ENCODE peak calls at places on chromosomes 5 and 9, in eight cellular contexts. A is T-helper 1 cell, E is AG08395, O is NCI-H2081, S is T-helper 2 cell, N is AML-193, B is NCI-H1417, C is right lobe of liver. X is an unnamed sample.

GRCh38 chr9:137793196-137793841 is 84.3 kb upstream of the CACNA1B start:
- DNase-seq in A (no peak), E (no peak), O (no peak), S (no peak), N (no peak), B (no peak), C (no peak), X (no peak)

GRCh38 chr9:136025481-136025880 is 64.3 kb upstream of the UBAC1 start:
- DNase-seq in A (no peak), E (no peak), O (no peak), S (no peak), N (no peak), B (no peak), C (no peak), X (no peak)

GRCh38 chr9:103941104-103941503 is 153.0 kb upstream of the SMC2 start:
- DNase-seq in A (no peak), E (no peak), O (no peak), S (no peak), N (no peak), B (no peak), C (no peak), X (no peak)

GRCh38 chr9:135227641-135228251 is 140.3 kb downstream of the OLFM1 start:
- DNase-seq in A (no peak), E (no peak), O (no peak), S (no peak), N (no peak), B (no peak), C (peak; percentile 30), X (no peak)

GRCh38 chr5:141476132-141476909 is 555 bp downstream of the PCDHGC3 start:
- DNase-seq in A (no peak), E (peak; percentile 62), O (peak; percentile 23), S (no peak), N (no peak), B (peak; percentile 15), C (peak; percentile 53), X (peak; percentile 34)

GRCh38 chr5:22780756-22781155 is 72.4 kb downstream of the CDH12 start:
- DNase-seq in A (no peak), E (no peak), O (peak; percentile 72), S (no peak), N (no peak), B (no peak), C (no peak), X (no peak)

GRCh38 chr5:90134892-90135291 is 274.7 kb downstream of the CETN3 start:
- DNase-seq in A (no peak), E (no peak), O (no peak), S (no peak), N (no peak), B (no peak), C (peak; percentile 49), X (no peak)

GRCh38 chr9:126312584-126313551 is 13.8 kb upstream of the MVB12B start:
- DNase-seq in A (no peak), E (no peak), O (no peak), S (no peak), N (no peak), B (no peak), C (no peak), X (no peak)

GRCh38 chr9:92635760-92636159 is 34.2 kb downstream of the IPPK start:
- DNase-seq in A (no peak), E (no peak), O (no peak), S (no peak), N (no peak), B (no peak), C (no peak), X (no peak)

GRCh38 chr9:112971415-112971814 is 40.6 kb downstream of the ZNF883 start:
- DNase-seq in A (no peak), E (peak; percentile 24), O (peak; percentile 1), S (no peak), N (peak; percentile 25), B (no peak), C (no peak), X (no peak)

GRCh38 chr5:140827704-140828401 is at the start of gene PCDHA6:
- DNase-seq in A (no peak), E (no peak), O (peak; percentile 53), S (no peak), N (no peak), B (peak; percentile 36), C (no peak), X (peak; percentile 52)

GRCh38 chr9:130732793-130733221 is 39.2 kb downstream of the EXOSC2 start:
- DNase-seq in A (no peak), E (no peak), O (no peak), S (no peak), N (no peak), B (no peak), C (no peak), X (no peak)

GRCh38 chr9:126763130-126763764 is 41.6 kb upstream of the ZBTB43 start:
- DNase-seq in A (no peak), E (no peak), O (no peak), S (no peak), N (no peak), B (no peak), C (no peak), X (no peak)

GRCh38 chr5:40333459-40334241 is 346.1 kb upstream of the PTGER4 start:
- DNase-seq in A (no peak), E (no peak), O (no peak), S (no peak), N (no peak), B (no peak), C (no peak), X (no peak)

GRCh38 chr5:136435951-136436544 is 70.7 kb upstream of the TRPC7 start:
- DNase-seq in A (no peak), E (no peak), O (no peak), S (no peak), N (no peak), B (no peak), C (no peak), X (no peak)

GRCh38 chr9:35834260-35835215 is 5.5 kb downstream of the TMEM8B start:
- DNase-seq in A (no peak), E (no peak), O (no peak), S (no peak), N (no peak), B (no peak), C (peak; percentile 71), X (no peak)

GRCh38 chr9:88370346-88370745 is 17.9 kb upstream of the SPIN1 start:
- DNase-seq in A (no peak), E (no peak), O (no peak), S (no peak), N (no peak), B (no peak), C (no peak), X (no peak)

GRCh38 chr5:121497176-121497575 is 354.5 kb upstream of the FTMT start:
- DNase-seq in A (no peak), E (peak; percentile 2), O (no peak), S (no peak), N (no peak), B (no peak), C (no peak), X (no peak)

GRCh38 chr5:180670586-180671359 is 21.4 kb upstream of the FLT4 start:
- DNase-seq in A (peak; percentile 20), E (no peak), O (peak; percentile 25), S (peak; percentile 19), N (peak; percentile 35), B (peak; percentile 7), C (no peak), X (peak; percentile 1)

GRCh38 chr9:34600908-34601307 is 11.0 kb downstream of the RPP25L start:
- DNase-seq in A (no peak), E (no peak), O (no peak), S (no peak), N (no peak), B (no peak), C (no peak), X (no peak)

GRCh38 chr5:33049845-33050244 is 338.7 kb downstream of the NPR3 start:
- DNase-seq in A (no peak), E (peak; percentile 94), O (no peak), S (no peak), N (no peak), B (no peak), C (no peak), X (no peak)

GRCh38 chr9:136438548-136438908 is 1.1 kb downstream of the INPP5E start:
- DNase-seq in A (no peak), E (peak; percentile 11), O (no peak), S (no peak), N (no peak), B (no peak), C (no peak), X (no peak)

X was measured in NCI-H2227 treated with DMSO at 0.1 percent for 48 hours.